ENCODE peak calls at places on chromosomes 16 and 17, in five cellular contexts. One of them, this sample, is unnamed.
A peak's percentile ranks its signal among the peaks of the same experiment; 100 is the strongest.

GRCh38 chr16:9092963-9093477 is 1.6 kb downstream of the HAPSTR1 start:
- DNase-seq in left ventricle myocardium inferior: no peak
- DNase-seq in endodermal cell: peak; percentile 72
- DNase-seq in ovary: peak; percentile 49
- DNase-seq in lung: peak; percentile 42
- DNase-seq in this sample: no peak

GRCh38 chr16:16025214-16025968 is 76.0 kb downstream of the ABCC1 start:
- DNase-seq in left ventricle myocardium inferior: no peak
- DNase-seq in endodermal cell: no peak
- DNase-seq in ovary: no peak
- DNase-seq in lung: no peak
- DNase-seq in this sample: no peak

GRCh38 chr16:11797957-11798299 is 870 bp upstream of the ZC3H7A start:
- DNase-seq in left ventricle myocardium inferior: no peak
- DNase-seq in endodermal cell: no peak
- DNase-seq in ovary: no peak
- DNase-seq in lung: no peak
- DNase-seq in this sample: no peak

GRCh38 chr17:80569936-80570335 is 25.3 kb downstream of the RPTOR start:
- DNase-seq in left ventricle myocardium inferior: no peak
- DNase-seq in endodermal cell: no peak
- DNase-seq in ovary: no peak
- DNase-seq in lung: no peak
- DNase-seq in this sample: no peak

GRCh38 chr16:6104423-6104822 is 1006.8 kb upstream of the EEF2KMT start:
- DNase-seq in left ventricle myocardium inferior: no peak
- DNase-seq in endodermal cell: no peak
- DNase-seq in ovary: no peak
- DNase-seq in lung: no peak
- DNase-seq in this sample: no peak

GRCh38 chr17:51078009-51078592 is 42.6 kb downstream of the SPAG9 start:
- DNase-seq in left ventricle myocardium inferior: no peak
- DNase-seq in endodermal cell: no peak
- DNase-seq in ovary: no peak
- DNase-seq in lung: peak; percentile 54
- DNase-seq in this sample: no peak

GRCh38 chr17:73944366-73944765 is 259.1 kb upstream of the RPL38 start:
- DNase-seq in left ventricle myocardium inferior: no peak
- DNase-seq in endodermal cell: no peak
- DNase-seq in ovary: no peak
- DNase-seq in lung: no peak
- DNase-seq in this sample: no peak

GRCh38 chr17:5034651-5035050 is 575 bp downstream of the SLC52A1 start:
- DNase-seq in left ventricle myocardium inferior: no peak
- DNase-seq in endodermal cell: no peak
- DNase-seq in ovary: no peak
- DNase-seq in lung: no peak
- DNase-seq in this sample: no peak

GRCh38 chr16:88066680-88067529 is 115.7 kb downstream of the BANP start:
- DNase-seq in left ventricle myocardium inferior: no peak
- DNase-seq in endodermal cell: no peak
- DNase-seq in ovary: no peak
- DNase-seq in lung: no peak
- DNase-seq in this sample: no peak
- H3K4me3 ChIP-seq in left ventricle myocardium inferior: no peak overlapping the region
- H3K4me3 ChIP-seq in endodermal cell: no peak overlapping the region
- H3K4me3 ChIP-seq in ovary: no peak overlapping the region
- H3K4me3 ChIP-seq in lung: no peak overlapping the region
- H3K4me3 ChIP-seq in this sample: no peak overlapping the region

GRCh38 chr16:3030872-3031212 is 5.9 kb downstream of the BICDL2 start:
- DNase-seq in left ventricle myocardium inferior: no peak
- DNase-seq in endodermal cell: peak; percentile 47
- DNase-seq in ovary: no peak
- DNase-seq in lung: no peak
- DNase-seq in this sample: no peak
- H3K27me3 ChIP-seq in left ventricle myocardium inferior: peaks cover 70% of the 10 kb centered on the region
- H3K27me3 ChIP-seq in endodermal cell: peaks cover 37% of the 10 kb centered on the region
- H3K27me3 ChIP-seq in ovary: peaks cover 2% of the 10 kb centered on the region
- H3K27me3 ChIP-seq in lung: no peaks in the 10 kb centered on the region
- H3K27me3 ChIP-seq in this sample: no peaks in the 10 kb centered on the region

GRCh38 chr17:78358538-78359215 is 1.2 kb downstream of the SOCS3 start:
- DNase-seq in left ventricle myocardium inferior: no peak
- DNase-seq in endodermal cell: peak; percentile 81
- DNase-seq in ovary: no peak
- DNase-seq in lung: no peak
- DNase-seq in this sample: no peak
- H3K4me1 ChIP-seq in left ventricle myocardium inferior: peaks cover 71% of the 10 kb centered on the region
- H3K4me1 ChIP-seq in endodermal cell: peaks cover 6% of the 10 kb centered on the region
- H3K4me1 ChIP-seq in ovary: peaks cover 19% of the 10 kb centered on the region
- H3K4me1 ChIP-seq in lung: peaks cover 17% of the 10 kb centered on the region
- H3K4me1 ChIP-seq in this sample: peaks cover 46% of the 10 kb centered on the region

DNA sequence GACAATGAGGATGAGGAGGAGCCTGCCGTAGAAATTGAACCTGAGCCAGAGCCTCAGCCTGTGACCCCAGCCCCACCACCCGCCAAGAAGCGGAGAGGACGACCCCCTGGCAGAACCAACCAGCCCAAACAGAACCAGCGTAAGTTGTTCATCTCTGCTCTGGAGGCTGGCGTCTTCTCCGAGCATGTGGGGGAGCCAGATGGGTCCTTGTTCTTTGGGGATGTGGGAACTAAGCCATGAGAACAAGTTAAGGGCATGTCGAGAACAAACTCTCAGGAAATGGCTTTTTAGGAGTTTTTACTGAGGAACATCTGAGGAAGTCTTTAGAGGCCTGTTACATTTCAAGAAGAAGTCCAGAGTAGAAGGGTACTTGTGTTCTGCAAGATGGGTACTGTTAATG is 8.2 kb upstream of the CARMIL2 start:
- DNase-seq in left ventricle myocardium inferior: no peak
- DNase-seq in endodermal cell: no peak
- DNase-seq in ovary: no peak
- DNase-seq in lung: no peak
- DNase-seq in this sample: no peak
- H3K4me3 ChIP-seq in left ventricle myocardium inferior: no peak overlapping the region
- H3K4me3 ChIP-seq in endodermal cell: no peak overlapping the region
- H3K4me3 ChIP-seq in ovary: no peak overlapping the region
- H3K4me3 ChIP-seq in lung: no peak overlapping the region
- H3K4me3 ChIP-seq in this sample: no peak overlapping the region

GRCh38 chr17:49989518-49989880 is 5.5 kb downstream of the DLX3 start:
- DNase-seq in left ventricle myocardium inferior: no peak
- DNase-seq in endodermal cell: peak; percentile 54
- DNase-seq in ovary: no peak
- DNase-seq in lung: no peak
- DNase-seq in this sample: peak; percentile 15
- H3K27me3 ChIP-seq in left ventricle myocardium inferior: peaks cover 98% of the 10 kb centered on the region
- H3K27me3 ChIP-seq in endodermal cell: peaks cover 88% of the 10 kb centered on the region
- H3K27me3 ChIP-seq in ovary: peaks cover 1% of the 10 kb centered on the region
- H3K27me3 ChIP-seq in lung: no peaks in the 10 kb centered on the region
- H3K27me3 ChIP-seq in this sample: no peaks in the 10 kb centered on the region

DNA sequence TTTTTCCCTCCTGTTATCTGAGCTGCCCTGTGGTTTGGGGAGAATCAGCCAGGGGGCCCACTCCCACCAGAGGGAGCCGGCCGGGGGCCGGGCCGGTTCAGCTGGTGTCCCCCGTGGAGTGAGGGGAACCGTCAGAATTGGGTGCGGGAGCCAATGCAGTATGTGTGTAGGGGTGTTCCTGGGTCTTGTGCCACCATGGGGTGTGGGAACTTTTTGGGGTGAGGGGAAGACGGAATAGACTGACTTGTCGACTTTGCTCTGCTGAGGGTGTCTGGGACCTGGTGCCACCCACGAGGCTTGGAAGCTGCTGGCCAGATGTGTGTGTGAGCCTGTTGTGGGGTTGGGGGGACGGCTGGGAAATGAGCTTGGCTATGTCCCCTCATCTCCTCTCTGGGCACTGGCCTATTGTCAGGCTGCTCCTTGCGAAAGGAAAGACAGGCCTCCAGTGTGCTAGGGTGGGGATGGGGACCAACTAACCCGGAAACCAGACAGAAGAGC is 9.9 kb downstream of the RARA start:
- DNase-seq in left ventricle myocardium inferior: peak; percentile 16
- DNase-seq in endodermal cell: peak; percentile 59
- DNase-seq in ovary: peak; percentile 63
- DNase-seq in lung: no peak
- DNase-seq in this sample: no peak
- H3K4me1 ChIP-seq in left ventricle myocardium inferior: peaks cover 98% of the 10 kb centered on the region
- H3K4me1 ChIP-seq in endodermal cell: peaks cover 12% of the 10 kb centered on the region
- H3K4me1 ChIP-seq in ovary: peaks cover 48% of the 10 kb centered on the region
- H3K4me1 ChIP-seq in lung: peaks cover 60% of the 10 kb centered on the region
- H3K4me1 ChIP-seq in this sample: peaks cover 19% of the 10 kb centered on the region

GRCh38 chr17:72503556-72503955 is 382.7 kb downstream of the SOX9 start:
- DNase-seq in left ventricle myocardium inferior: no peak
- DNase-seq in endodermal cell: no peak
- DNase-seq in ovary: no peak
- DNase-seq in lung: no peak
- DNase-seq in this sample: no peak
- H3K4me3 ChIP-seq in left ventricle myocardium inferior: no peak overlapping the region
- H3K4me3 ChIP-seq in endodermal cell: no peak overlapping the region
- H3K4me3 ChIP-seq in ovary: no peak overlapping the region
- H3K4me3 ChIP-seq in lung: no peak overlapping the region
- H3K4me3 ChIP-seq in this sample: no peak overlapping the region

This sample was measured in Caco-2.